ENCODE peak calls at places on chromosome X, in seven cellular contexts. K is GM23338; W is CD4-positive, alpha-beta T cell; L is AG04450; F is sigmoid colon; G is heart right ventricle; C is coronary artery. A is an unnamed sample.

GRCh38 chrX:9757366-9757765 is 8.3 kb downstream of the GPR143 start:
- DNase-seq in K (no peak), W (no peak), L (no peak), F (no peak), G (no peak), C (no peak), A (no peak)

GRCh38 chrX:30282527-30282926 is 26.7 kb downstream of the NR0B1 start:
- DNase-seq in K (no peak), W (no peak), L (no peak), F (no peak), G (no peak), C (no peak), A (no peak)

GRCh38 chrX:107672955-107673378 is 44.7 kb downstream of the PRPS1 start:
- DNase-seq in K (peak; percentile 73), W (peak; percentile 74), L (no peak), F (peak; percentile 93), G (peak; percentile 74), C (peak; percentile 91), A (peak; percentile 19)

GRCh38 chrX:81286608-81287007 is 84.7 kb downstream of the SH3BGRL start:
- DNase-seq in K (no peak), W (no peak), L (no peak), F (no peak), G (no peak), C (no peak), A (no peak)

GRCh38 chrX:39133971-39134370 is 332.7 kb downstream of the MID1IP1 start:
- DNase-seq in K (peak; percentile 24), W (peak; percentile 1), L (no peak), F (no peak), G (no peak), C (no peak), A (no peak)

GRCh38 chrX:107742754-107743191 is 32.8 kb downstream of the TSC22D3 start:
- DNase-seq in K (no peak), W (no peak), L (no peak), F (no peak), G (no peak), C (no peak), A (no peak)

GRCh38 chrX:283115-283845 is 2.1 kb downstream of the PLCXD1 start:
- DNase-seq in K (peak; percentile 98), W (peak; percentile 86), L (peak; percentile 49), F (peak; percentile 96), G (peak; percentile 92), C (peak; percentile 91), A (no peak)

GRCh38 chrX:3520458-3520857 is 174.0 kb upstream of the MXRA5 start:
- DNase-seq in K (no peak), W (no peak), L (no peak), F (no peak), G (no peak), C (no peak), A (no peak)

GRCh38 chrX:131577999-131578734 is 34.3 kb downstream of the OR13H1 start:
- DNase-seq in K (peak; percentile 7), W (no peak), L (no peak), F (no peak), G (no peak), C (no peak), A (no peak)

GRCh38 chrX:103309860-103310591 is 764 bp downstream of the BEX2 start:
- DNase-seq in K (peak; percentile 33), W (no peak), L (no peak), F (no peak), G (no peak), C (no peak), A (no peak)

GRCh38 chrX:150253946-150254615 is 109.0 kb upstream of the MAMLD1 start:
- DNase-seq in K (no peak), W (no peak), L (no peak), F (no peak), G (no peak), C (peak; percentile 38), A (no peak)

GRCh38 chrX:116490091-116490490 is 27.3 kb upstream of the CT83 start:
- DNase-seq in K (no peak), W (no peak), L (no peak), F (no peak), G (no peak), C (no peak), A (no peak)

GRCh38 chrX:81174286-81174685 is 27.4 kb downstream of the HMGN5 start:
- DNase-seq in K (peak; percentile 24), W (no peak), L (no peak), F (no peak), G (no peak), C (no peak), A (no peak)

GRCh38 chrX:110732274-110732673 is 63.3 kb downstream of the CHRDL1 start:
- DNase-seq in K (peak; percentile 5), W (no peak), L (no peak), F (no peak), G (peak; percentile 6), C (no peak), A (no peak)

GRCh38 chrX:119147486-119147885 is 19.9 kb upstream of the KIAA1210 start:
- DNase-seq in K (no peak), W (no peak), L (no peak), F (no peak), G (no peak), C (no peak), A (no peak)

GRCh38 chrX:18210470-18210869 is 10.2 kb downstream of the BEND2 start:
- DNase-seq in K (peak; percentile 26), W (no peak), L (no peak), F (no peak), G (no peak), C (no peak), A (no peak)

GRCh38 chrX:18666614-18667013 is 5.3 kb downstream of the RS1 start:
- DNase-seq in K (no peak), W (no peak), L (no peak), F (no peak), G (no peak), C (no peak), A (no peak)

GRCh38 chrX:133971586-133971985 is 13.8 kb downstream of the GPC3 start:
- DNase-seq in K (no peak), W (no peak), L (no peak), F (no peak), G (no peak), C (no peak), A (no peak)

GRCh38 chrX:9897761-9898161 is 69.4 kb upstream of the CLDN34 start:
- DNase-seq in K (no peak), W (no peak), L (peak; percentile 88), F (no peak), G (no peak), C (no peak), A (no peak)

GRCh38 chrX:6384391-6384790 is 150.5 kb downstream of the VCX3A start:
- DNase-seq in K (no peak), W (no peak), L (no peak), F (peak; percentile 65), G (no peak), C (no peak), A (peak; percentile 9)

GRCh38 chrX:35115205-35115604 is 172.6 kb downstream of the FAM47B start:
- DNase-seq in K (no peak), W (no peak), L (peak; percentile 54), F (no peak), G (no peak), C (no peak), A (no peak)

GRCh38 chrX:79592259-79592658 is 225.1 kb upstream of the ITM2A start:
- DNase-seq in K (peak; percentile 2), W (no peak), L (no peak), F (no peak), G (no peak), C (no peak), A (no peak)

GRCh38 chrX:100649550-100650356 is 5.8 kb downstream of the SRPX2 start:
- DNase-seq in K (no peak), W (no peak), L (peak; percentile 78), F (peak; percentile 92), G (peak; percentile 48), C (peak; percentile 84), A (no peak)

GRCh38 chrX:10929747-10930146 is 181.4 kb upstream of the HCCS start:
- DNase-seq in K (no peak), W (no peak), L (no peak), F (no peak), G (no peak), C (no peak), A (no peak)
- H3K27ac ChIP-seq in K (no peak overlapping the region), W (no peak overlapping the region), L (no peak overlapping the region), F (no peak overlapping the region), G (no peak overlapping the region), C (no peak overlapping the region), A (no peak overlapping the region)

GRCh38 chrX:24647257-24648058 is at the start of gene PCYT1B:
- DNase-seq in K (peak; percentile 92), W (peak; percentile 25), L (peak; percentile 3), F (peak; percentile 84), G (peak; percentile 54), C (peak; percentile 81), A (peak; percentile 59)
- H3K27ac ChIP-seq in K (peak within 1 kb of the TSS; percentile 99), W (no peak within 1 kb of the TSS), L (no peak within 1 kb of the TSS), F (peak within 1 kb of the TSS; percentile 58), G (no peak within 1 kb of the TSS), C (no peak within 1 kb of the TSS), A (peak within 1 kb of the TSS; percentile 68)

GRCh38 chrX:154488336-154489075 is 1.9 kb downstream of the SLC10A3 start:
- DNase-seq in K (no peak), W (no peak), L (no peak), F (no peak), G (no peak), C (peak; percentile 70), A (no peak)

GRCh38 chrX:154486052-154486395 is 391 bp downstream of the UBL4A start:
- DNase-seq in K (peak; percentile 7), W (peak; percentile 23), L (no peak), F (peak; percentile 74), G (peak; percentile 31), C (no peak), A (no peak)

GRCh38 chrX:154489182-154489581 is 1.2 kb downstream of the SLC10A3 start:
- DNase-seq in K (no peak), W (no peak), L (no peak), F (no peak), G (no peak), C (no peak), A (no peak)

GRCh38 chrX:154486396-154487207 is at the start of gene UBL4A:
- DNase-seq in K (peak; percentile 50), W (peak; percentile 53), L (no peak), F (peak; percentile 82), G (peak; percentile 47), C (no peak), A (no peak)

GRCh38 chrX:154487518-154488290 is 1.3 kb upstream of the UBL4A start:
- DNase-seq in K (no peak), W (no peak), L (no peak), F (peak; percentile 62), G (no peak), C (no peak), A (no peak)
- H3K27ac ChIP-seq in K (no peak overlapping the region), W (no peak overlapping the region), L (no peak overlapping the region), F (peak overlapping the region; percentile 85), G (peak overlapping the region; percentile 93), C (peak overlapping the region; percentile 90), A (no peak overlapping the region)

GRCh38 chrX:117972681-117973080 is 143.9 kb downstream of the KLHL13 start:
- DNase-seq in K (peak; percentile 60), W (no peak), L (no peak), F (no peak), G (peak; percentile 4), C (no peak), A (peak; percentile 0)

GRCh38 chrX:117969782-117970181 is 146.8 kb downstream of the KLHL13 start:
- DNase-seq in K (no peak), W (no peak), L (no peak), F (no peak), G (no peak), C (no peak), A (no peak)

GRCh38 chrX:117973175-117974075 is 143.2 kb downstream of the KLHL13 start:
- DNase-seq in K (no peak), W (no peak), L (no peak), F (no peak), G (no peak), C (no peak), A (no peak)

GRCh38 chrX:117969337-117969736 is 147.3 kb downstream of the KLHL13 start:
- DNase-seq in K (no peak), W (no peak), L (no peak), F (no peak), G (no peak), C (no peak), A (no peak)
- H3K27ac ChIP-seq in K (no peak overlapping the region), W (no peak overlapping the region), L (no peak overlapping the region), F (no peak overlapping the region), G (no peak overlapping the region), C (no peak overlapping the region), A (no peak overlapping the region)